ENCODE peak calls at places on chromosomes 12 and 14, in four cellular contexts. W is ACHN; K is effector CD4-positive, alpha-beta T cell; H is GM23248. X is an unnamed sample.

GRCh38 chr14:90979451-90979850 is 81.0 kb downstream of the RPS6KA5 start:
- DNase-seq in W (no peak), K (no peak), H (no peak), X (no peak)

GRCh38 chr12:26767116-26767515 is 65.9 kb downstream of the ITPR2 start:
- DNase-seq in W (no peak), K (no peak), H (no peak), X (no peak)

GRCh38 chr14:76129851-76130576 is 21.7 kb upstream of the GPATCH2L start:
- DNase-seq in W (no peak), K (no peak), H (no peak), X (no peak)

GRCh38 chr12:80230068-80230467 is 130.7 kb downstream of the OTOGL start:
- DNase-seq in K (no peak), W (no peak), H (no peak), X (no peak)

GRCh38 chr14:81400852-81401251 is 728 bp upstream of the STON2 start:
- DNase-seq in H (peak), W (peak), K (no peak), X (peak)

GRCh38 chr12:110704750-110705149 is 15.8 kb upstream of the HVCN1 start:
- DNase-seq in K (no peak), H (no peak), W (peak), X (peak)

GRCh38 chr12:57887631-57888406 is 41.3 kb upstream of the CTDSP2 start:
- DNase-seq in H (peak), W (no peak), K (no peak), X (peak)

GRCh38 chr12:59179231-59179630 is 258.9 kb upstream of the LRIG3 start:
- DNase-seq in H (no peak), W (no peak), K (no peak), X (peak)

GRCh38 chr14:32055175-32055574 is 21.9 kb upstream of the ARHGAP5 start:
- DNase-seq in K (no peak), H (no peak), W (no peak), X (no peak)

GRCh38 chr14:93006484-93007128 is 83.7 kb downstream of the CHGA start:
- DNase-seq in H (no peak), W (peak), K (no peak), X (no peak)

GRCh38 chr12:55728185-55728931 is 451 bp downstream of the CD63 start:
- DNase-seq in K (no peak), H (peak), W (peak), X (peak)

GRCh38 chr12:52696588-52696987 is 6.7 kb downstream of the KRT77 start:
- DNase-seq in K (no peak), H (no peak), W (no peak), X (no peak)

GRCh38 chr14:64947710-64948611 is 5.4 kb upstream of the GPX2 start:
- DNase-seq in K (no peak), H (no peak), W (no peak), X (no peak)

GRCh38 chr12:123907726-123908476 is 64.7 kb downstream of the CCDC92 start:
- DNase-seq in K (no peak), W (no peak), H (no peak), X (no peak)

GRCh38 chr14:91889477-91890211 is 22.3 kb upstream of the TC2N start:
- DNase-seq in H (no peak), W (no peak), K (no peak), X (no peak)

GRCh38 chr14:74856366-74856765 is 19.6 kb downstream of the PROX2 start:
- DNase-seq in H (no peak), K (no peak), W (no peak), X (no peak)

GRCh38 chr14:105314287-105315185 is at the start of gene PACS2:
- DNase-seq in W (peak), H (peak), K (peak), X (peak)

GRCh38 chr12:112032292-112032691 is 19.1 kb downstream of the ERP29 start:
- DNase-seq in K (no peak), W (no peak), H (no peak), X (no peak)

GRCh38 chr12:111143216-111143756 is 222.9 kb upstream of the MYL2 start:
- DNase-seq in H (no peak), K (no peak), W (no peak), X (no peak)

GRCh38 chr12:42090899-42091298 is 53.8 kb downstream of the GXYLT1 start:
- DNase-seq in K (no peak), W (peak), H (peak), X (peak)

GRCh38 chr12:105825141-105825540 is 313.6 kb downstream of the NUAK1 start:
- DNase-seq in W (no peak), K (no peak), H (no peak), X (no peak)

GRCh38 chr12:26554332-26554731 is 278.7 kb downstream of the ITPR2 start:
- DNase-seq in H (no peak), W (no peak), K (no peak), X (no peak)

GRCh38 chr12:123034022-123034541 is 53.6 kb downstream of the ARL6IP4 start:
- DNase-seq in H (no peak), K (no peak), W (no peak), X (no peak)

GRCh38 chr14:74945261-74945851 is 10.0 kb downstream of the PGF start:
- DNase-seq in H (peak), K (no peak), W (peak), X (peak)

GRCh38 chr12:65668981-65669695 is 155.1 kb upstream of the HMGA2 start:
- DNase-seq in H (peak), W (no peak), K (no peak), X (peak)

GRCh38 chr12:95412826-95413311 is 61.1 kb upstream of the METAP2 start:
- DNase-seq in W (peak), H (peak), K (no peak), X (peak)